ENCODE peak calls at places on chromosomes 6 and 20, in five cellular contexts. C is OCI-LY7, A is heart left ventricle, J is testis, O is left lung. K is an unnamed sample. For H3K4me1 and H3K36me3, the result is how much of the 10 kb centered on the place peaks cover.

GRCh38 chr6:15956205-15957106 is 172.4 kb upstream of the MYLIP start:
- DNase-seq in C (no peak), J (no peak), A (no peak), O (peak), K (peak)

GRCh38 chr6:104256547-104257144 is 603.1 kb downstream of the HACE1 start:
- DNase-seq in C (no peak), J (no peak), A (no peak), O (no peak), K (no peak)

GRCh38 chr6:120826253-120826652 is 508.0 kb downstream of the TBC1D32 start:
- DNase-seq in C (peak), O (no peak), A (no peak), J (peak), K (no peak)

GRCh38 chr6:117317261-117317660 is 51.9 kb downstream of the VGLL2 start:
- DNase-seq in O (no peak), C (peak), J (no peak), A (no peak), K (no peak)

GRCh38 chr6:144064831-144065668 is 30.3 kb downstream of the SF3B5 start:
- DNase-seq in J (no peak), A (no peak), O (no peak), C (peak), K (no peak)

GRCh38 chr6:23990158-23990557 is 135.9 kb upstream of the NRSN1 start:
- DNase-seq in C (no peak), O (no peak), A (no peak), J (no peak), K (no peak)

GRCh38 chr20:4891997-4892396 is 109.3 kb downstream of the SLC23A2 start:
- DNase-seq in O (no peak), J (no peak), C (no peak), A (no peak), K (no peak)

GRCh38 chr20:17849901-17850673 is 118.5 kb downstream of the SNX5 start:
- DNase-seq in C (no peak), O (no peak), J (peak), A (peak), K (no peak)

GRCh38 chr20:13817342-13817741 is 32.5 kb downstream of the NDUFAF5 start:
- DNase-seq in A (no peak), O (no peak), J (no peak), C (no peak), K (no peak)

GRCh38 chr20:33477386-33478234 is 12.3 kb upstream of the CBFA2T2 start:
- DNase-seq in O (no peak), A (no peak), J (no peak), C (peak), K (no peak)

GRCh38 chr6:105797313-105797970 is 288.7 kb upstream of the PRDM1 start:
- DNase-seq in C (no peak), J (no peak), A (no peak), O (no peak), K (no peak)

GRCh38 chr6:98841589-98842488 is 7.5 kb downstream of the POU3F2 start:
- DNase-seq in C (no peak), A (no peak), J (no peak), O (no peak), K (no peak)

GRCh38 chr6:50591135-50591534 is 122.2 kb upstream of the TFAP2D start:
- DNase-seq in J (no peak), A (no peak), C (no peak), O (no peak), K (no peak)

GRCh38 chr20:58714340-58714922 is 21.8 kb downstream of the NPEPL1 start:
- DNase-seq in A (peak), J (peak), C (no peak), O (peak), K (no peak)

GRCh38 chr6:170248111-170248805 is 42.6 kb downstream of the DLL1 start:
- DNase-seq in O (no peak), C (no peak), J (peak), A (no peak), K (no peak)

GRCh38 chr6:25882066-25882496 is 8.0 kb upstream of the SLC17A3 start:
- DNase-seq in C (no peak), J (peak), A (peak), O (peak), K (peak)

GRCh38 chr20:29079769-29080690 is 2177.4 kb upstream of the DEFB115 start:
- DNase-seq in O (no peak), C (no peak), J (peak), A (peak), K (no peak)

GRCh38 chr6:3455490-3456394 is 1.1 kb downstream of the SLC22A23 start:
- DNase-seq in C (no peak), A (peak), O (peak), J (no peak), K (no peak)

GRCh38 chr6:12288211-12288618 is 1.9 kb upstream of the EDN1 start:
- DNase-seq in J (peak), C (no peak), O (no peak), A (no peak), K (no peak)

GRCh38 chr6:39294133-39294532 is 20.1 kb downstream of the KCNK17 start:
- DNase-seq in C (no peak), O (no peak), A (no peak), J (no peak), K (no peak)

GRCh38 chr6:35073211-35073610 is 67.9 kb downstream of the TCP11 start:
- DNase-seq in A (no peak), O (no peak), J (no peak), C (no peak), K (no peak)

GRCh38 chr20:45318948-45319347 is 10.8 kb upstream of the MATN4 start:
- DNase-seq in O (no peak), A (no peak), J (no peak), C (no peak), K (no peak)

GRCh38 chr20:43515628-43516027 is 8.1 kb downstream of the L3MBTL1 start:
- DNase-seq in O (no peak), C (peak), J (no peak), A (no peak), K (no peak)

GRCh38 chr6:108961985-108962384 is 113.8 kb downstream of the ARMC2 start:
- DNase-seq in O (no peak), C (no peak), A (no peak), J (no peak), K (no peak)

GRCh38 chr6:43517503-43518357 is 841 bp downstream of the POLR1C start:
- DNase-seq in A (no peak), C (peak), O (no peak), J (no peak), K (no peak)

GRCh38 chr20:37337208-37337955 is 8.6 kb upstream of the SRC start:
- DNase-seq in J (no peak), A (no peak), C (no peak), O (no peak), K (no peak)

GRCh38 chr6:159278626-159279025 is 109.4 kb downstream of the FNDC1 start:
- DNase-seq in C (no peak), O (no peak), J (no peak), A (no peak), K (no peak)

GRCh38 chr20:41275181-41275793 is 42.2 kb downstream of the ZHX3 start:
- DNase-seq in A (no peak), O (no peak), J (no peak), C (no peak), K (no peak)

GRCh38 chr6:97437087-97437486 is 154.1 kb upstream of the MMS22L start:
- DNase-seq in O (no peak), J (no peak), C (peak), A (no peak), K (peak)

GRCh38 chr6:100289285-100289684 is 175.4 kb downstream of the SIM1 start:
- DNase-seq in C (no peak), J (no peak), A (no peak), O (no peak), K (no peak)

DNA sequence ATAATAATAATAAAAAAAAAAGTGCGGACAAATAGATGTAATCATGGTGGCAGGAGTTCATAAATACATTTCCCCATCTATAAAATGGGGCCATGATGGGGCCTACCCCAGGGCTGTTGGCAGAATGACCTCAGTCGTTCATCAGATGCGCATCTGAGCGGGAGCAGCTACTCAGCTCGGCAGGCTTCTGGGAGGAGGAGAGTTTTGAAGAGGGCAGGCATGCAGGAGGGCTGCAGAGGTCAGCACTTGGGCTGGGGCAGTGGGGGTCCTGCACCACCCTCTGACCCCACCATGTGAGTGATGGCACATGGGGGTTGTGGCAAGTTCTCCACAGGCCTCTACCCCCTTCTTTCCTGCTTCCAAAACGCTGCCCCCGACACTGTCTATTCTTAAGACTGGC is 373.5 kb downstream of the ZFAND3 start:
- DNase-seq in O (no peak), C (no peak), J (no peak), A (no peak), K (no peak)
- H3K4me1 ChIP-seq in O (under half), C (under half), J (under half), A (under half), K (under half)

GRCh38 chr6:112202639-112203341 is 51.6 kb downstream of the LAMA4 start:
- DNase-seq in O (no peak), J (no peak), C (no peak), A (no peak), K (no peak)

GRCh38 chr6:112203577-112204349 is 50.6 kb downstream of the LAMA4 start:
- DNase-seq in J (no peak), C (no peak), A (no peak), O (no peak), K (no peak)

GRCh38 chr6:112207131-112207530 is 47.2 kb downstream of the LAMA4 start:
- DNase-seq in J (no peak), C (no peak), A (no peak), O (no peak), K (no peak)

GRCh38 chr6:112205521-112206458 is 48.6 kb downstream of the LAMA4 start:
- DNase-seq in C (no peak), J (no peak), A (no peak), O (no peak), K (no peak)

GRCh38 chr6:112204350-112204706 is 50.0 kb downstream of the LAMA4 start:
- DNase-seq in C (no peak), A (no peak), O (no peak), J (no peak), K (no peak)
- H3K36me3 ChIP-seq in C (under half), A (under half), O (under half), J (under half), K (under half)

GRCh38 chr6:143058987-143059386 is 1.7 kb upstream of the AIG1 start:
- DNase-seq in O (no peak), C (no peak), J (peak), A (no peak), K (no peak)
- H3K27ac ChIP-seq in O (no peak), C (no peak), J (no peak), A (peak), K (no peak)

GRCh38 chr20:62980970-62981369 is 25.8 kb downstream of the BHLHE23 start:
- DNase-seq in J (no peak), A (no peak), O (no peak), C (peak), K (peak)
- H3K4me1 ChIP-seq in J (under half), A (under half), O (under half), C (under half), K (under half)

GRCh38 chr20:57398231-57398821 is 7.1 kb downstream of the RBM38 start:
- DNase-seq in A (peak), C (peak), O (peak), J (peak), K (peak)
- H3K36me3 ChIP-seq in A (under half), C (half or more), O (under half), J (under half), K (half or more)

GRCh38 chr20:24972341-24972740 is 20.2 kb downstream of the APMAP start:
- DNase-seq in O (no peak), C (no peak), A (no peak), J (no peak), K (no peak)
- H3K27ac ChIP-seq in O (no peak), C (no peak), A (no peak), J (no peak), K (no peak)

GRCh38 chr20:63540417-63541186 is 3.4 kb upstream of the PTK6 start:
- DNase-seq in O (no peak), C (no peak), A (no peak), J (no peak), K (no peak)

GRCh38 chr20:63538204-63539091 is 1.3 kb upstream of the PTK6 start:
- DNase-seq in C (peak), J (no peak), A (no peak), O (peak), K (no peak)

GRCh38 chr20:63539092-63539430 is 1.9 kb upstream of the PTK6 start:
- DNase-seq in A (no peak), J (no peak), O (no peak), C (no peak), K (no peak)

GRCh38 chr20:63541371-63541770 is 4.2 kb upstream of the PTK6 start:
- DNase-seq in A (no peak), J (no peak), O (no peak), C (no peak), K (no peak)

DNA sequence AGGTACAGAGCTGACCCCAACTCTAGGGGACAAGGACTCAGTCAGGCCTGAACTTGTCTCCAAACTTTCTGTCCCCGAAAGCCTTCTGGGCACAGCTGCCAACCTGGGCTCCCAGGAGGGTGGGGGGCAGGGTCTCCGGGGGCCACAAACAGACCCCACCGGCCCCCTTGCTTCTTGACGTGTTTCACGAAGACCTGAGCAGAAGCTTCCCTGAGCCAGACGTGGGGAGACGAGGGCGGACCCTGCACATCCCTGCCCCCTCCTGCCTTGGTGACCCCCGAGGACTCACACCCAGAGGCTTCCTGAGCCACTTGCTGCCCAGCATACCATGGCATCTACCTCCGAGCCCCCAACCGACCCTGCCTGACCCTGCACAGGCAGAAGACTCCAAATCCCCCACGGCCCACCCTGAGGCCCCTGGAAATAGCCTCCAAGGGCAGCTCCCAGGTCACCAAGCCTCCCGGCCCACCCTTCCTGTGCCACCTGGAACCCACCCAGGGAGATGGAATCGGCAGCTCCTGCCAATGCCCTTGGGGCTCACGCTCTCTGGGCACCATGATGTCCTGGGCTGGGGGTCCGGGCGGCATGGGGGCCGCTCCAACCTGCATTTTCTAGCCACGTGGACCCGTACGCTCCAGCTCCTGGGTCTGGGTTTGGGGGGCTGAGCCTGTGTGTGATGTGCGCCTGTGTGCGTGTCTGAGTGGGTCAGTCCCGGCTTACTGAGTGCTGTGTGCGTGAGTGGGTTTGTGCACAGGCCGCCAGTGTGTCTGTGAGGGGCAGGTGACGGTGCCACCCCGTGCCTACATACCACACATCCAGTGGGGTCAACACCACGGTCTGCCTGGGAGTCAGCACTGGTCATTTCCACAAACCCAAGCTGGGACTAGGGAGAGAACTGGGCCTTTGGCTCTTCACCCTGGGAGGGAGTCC is 2.5 kb upstream of the PTK6 start:
- DNase-seq in C (no peak), J (no peak), A (no peak), O (no peak), K (no peak)
- H3K4me1 ChIP-seq in C (under half), J (under half), A (under half), O (under half), K (under half)

GRCh38 chr6:151399679-151400078 is 8.3 kb upstream of the ZBTB2 start:
- DNase-seq in C (no peak), O (no peak), A (no peak), J (no peak), K (no peak)

GRCh38 chr6:151400473-151400872 is 9.1 kb upstream of the ZBTB2 start:
- DNase-seq in A (no peak), C (no peak), O (no peak), J (no peak), K (no peak)

GRCh38 chr6:151403919-151404308 is 12.6 kb upstream of the ZBTB2 start:
- DNase-seq in C (no peak), O (no peak), A (no peak), J (no peak), K (no peak)

DNA sequence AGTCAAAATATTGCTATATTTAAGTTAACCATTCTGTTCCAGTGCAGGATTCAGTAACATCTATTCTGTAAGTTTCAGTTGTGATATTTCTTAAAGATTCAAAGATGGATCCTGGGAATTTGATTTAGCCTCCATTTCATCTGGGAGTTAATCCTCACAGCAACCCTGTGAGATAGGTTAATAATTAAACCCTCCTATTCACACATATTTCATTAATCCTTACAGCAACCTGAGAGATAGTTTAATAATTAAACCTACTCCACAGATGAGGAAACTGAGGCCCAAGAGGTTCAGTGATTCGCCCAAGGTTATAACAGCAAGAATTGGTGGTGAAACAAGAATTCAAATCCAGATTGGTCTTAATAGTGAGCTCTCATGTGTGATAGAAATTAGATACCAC is 10.9 kb upstream of the ZBTB2 start:
- DNase-seq in O (no peak), A (no peak), J (no peak), C (no peak), K (no peak)
- H3K36me3 ChIP-seq in O (under half), A (under half), J (under half), C (half or more), K (under half)

K was measured in CD4-positive, CD25-positive, alpha-beta regulatory T cell.